ENCODE peak calls at places on chromosome 1, in ten cellular contexts. B is body of pancreas, V is breast epithelium, S is IMR-90, N is H1, Q is heart left ventricle, E is tibial nerve, Y is esophagus squamous epithelium, T is uterus, P is stomach. U is an unnamed sample.

GRCh38 chr1:234538062-234538731 is 59.2 kb upstream of the TARBP1 start:
- DNase-seq in S (no peak), V (no peak), E (no peak), N (no peak), Y (no peak), P (no peak), Q (no peak), B (peak; percentile 63), T (no peak), U (peak; percentile 79)

GRCh38 chr1:230456478-230456877 is 30.3 kb upstream of the PGBD5 start:
- DNase-seq in E (no peak), N (no peak), B (no peak), Y (no peak), P (no peak), S (no peak), T (no peak), V (no peak), Q (no peak), U (no peak)

GRCh38 chr1:61865646-61866220 is 123.5 kb downstream of the PATJ start:
- DNase-seq in N (no peak), V (no peak), S (no peak), Q (peak; percentile 31), B (no peak), Y (no peak), E (no peak), P (no peak), T (no peak), U (no peak)

GRCh38 chr1:8510041-8510823 is 192.3 kb downstream of the SLC45A1 start:
- DNase-seq in P (no peak), T (peak; percentile 53), Y (no peak), B (peak; percentile 14), N (no peak), Q (no peak), S (peak; percentile 88), V (no peak), E (no peak), U (no peak)

GRCh38 chr1:203629509-203630082 is 3.0 kb downstream of the ATP2B4 start:
- DNase-seq in E (peak; percentile 43), Q (peak; percentile 84), B (peak; percentile 71), S (peak; percentile 52), V (peak; percentile 65), Y (no peak), N (no peak), T (peak; percentile 73), P (peak; percentile 69), U (peak; percentile 88)

GRCh38 chr1:3669971-3670431 is 17.7 kb downstream of the TP73 start:
- DNase-seq in S (no peak), Y (no peak), T (no peak), N (no peak), V (peak; percentile 36), B (no peak), P (no peak), E (no peak), Q (peak; percentile 22), U (peak; percentile 28)

GRCh38 chr1:37092937-37093336 is 58.6 kb upstream of the GRIK3 start:
- DNase-seq in T (no peak), S (no peak), N (no peak), B (no peak), E (no peak), V (no peak), Y (no peak), P (no peak), Q (no peak), U (no peak)

GRCh38 chr1:23149110-23149509 is 19.5 kb downstream of the LUZP1 start:
- DNase-seq in E (no peak), T (no peak), S (no peak), P (no peak), B (no peak), V (no peak), Q (no peak), Y (no peak), N (no peak), U (peak; percentile 64)

GRCh38 chr1:192104852-192105251 is 53.4 kb upstream of the RGS18 start:
- DNase-seq in E (no peak), N (no peak), S (peak; percentile 89), B (no peak), T (no peak), Q (no peak), V (no peak), P (no peak), Y (no peak), U (no peak)
- TF ChIP-seq POLR2A in E (no peak), N (no peak), S (no peak), B (no peak), T (no peak), Q (no peak), V (no peak), P (no peak), Y (no peak), U (no peak)

DNA sequence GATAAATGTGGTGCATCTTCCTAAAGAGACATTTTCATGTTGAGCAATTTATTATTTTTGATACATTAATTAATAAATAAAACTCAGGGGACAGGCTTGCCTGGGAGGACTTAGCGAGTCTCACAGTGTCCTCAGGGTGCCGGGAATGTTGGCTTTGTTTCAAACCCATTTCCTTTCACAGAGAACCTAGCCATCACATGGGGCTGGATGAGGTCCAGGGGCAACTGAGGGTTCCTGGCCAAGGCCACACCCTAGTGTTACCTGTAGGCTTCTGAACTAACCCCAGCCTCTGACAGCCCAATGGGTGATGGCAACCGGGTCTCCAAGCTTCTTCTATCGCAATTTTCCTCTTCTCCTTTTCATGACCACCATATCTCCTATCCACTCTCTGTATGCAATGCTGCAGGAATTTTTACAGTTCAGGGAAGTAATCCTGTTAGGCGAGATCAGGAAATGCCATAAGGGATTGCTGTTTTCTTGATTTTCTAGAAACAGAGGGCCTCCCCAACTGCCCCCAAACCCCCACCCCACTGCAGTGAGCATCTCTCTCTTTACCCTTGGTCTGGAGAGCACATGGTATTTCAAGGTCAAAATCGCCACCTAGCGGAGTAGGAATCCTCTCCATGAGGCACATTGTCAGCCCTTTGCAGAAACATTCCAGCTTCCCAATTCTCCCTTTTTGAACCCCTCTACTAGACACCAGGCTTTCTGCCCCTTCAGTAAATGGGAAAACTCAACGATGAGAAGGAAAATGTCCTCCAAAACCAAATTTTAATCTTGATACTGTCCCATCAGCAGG is 22.1 kb upstream of the SMYD3 start:
- DNase-seq in V (no peak), Q (no peak), S (no peak), Y (no peak), B (no peak), N (no peak), T (no peak), P (no peak), E (no peak), U (no peak)
- H3K4me1 ChIP-seq in V (no peaks in the 10 kb centered on the region), Q (no peaks in the 10 kb centered on the region), S (no peaks in the 10 kb centered on the region), Y (no peaks in the 10 kb centered on the region), B (no peaks in the 10 kb centered on the region), N (no peaks in the 10 kb centered on the region), T (no peaks in the 10 kb centered on the region), P (no peaks in the 10 kb centered on the region), E (no peaks in the 10 kb centered on the region), U (no peaks in the 10 kb centered on the region)

GRCh38 chr1:231666957-231667601 is 40.5 kb downstream of the DISC1 start:
- DNase-seq in V (no peak), P (no peak), Y (no peak), Q (no peak), T (no peak), B (no peak), N (no peak), S (no peak), E (no peak), U (no peak)

GRCh38 chr1:231663211-231663792 is 36.7 kb downstream of the DISC1 start:
- DNase-seq in Y (no peak), N (no peak), S (peak; percentile 46), B (peak; percentile 28), P (no peak), V (no peak), E (no peak), T (no peak), Q (no peak), U (no peak)

GRCh38 chr1:231665046-231665445 is 38.5 kb downstream of the DISC1 start:
- DNase-seq in S (no peak), V (no peak), T (no peak), P (no peak), E (no peak), B (no peak), N (no peak), Q (no peak), Y (no peak), U (no peak)

GRCh38 chr1:231667883-231668506 is 41.4 kb downstream of the DISC1 start:
- DNase-seq in V (no peak), N (no peak), B (no peak), Y (no peak), S (no peak), E (no peak), P (no peak), Q (no peak), T (no peak), U (no peak)

DNA sequence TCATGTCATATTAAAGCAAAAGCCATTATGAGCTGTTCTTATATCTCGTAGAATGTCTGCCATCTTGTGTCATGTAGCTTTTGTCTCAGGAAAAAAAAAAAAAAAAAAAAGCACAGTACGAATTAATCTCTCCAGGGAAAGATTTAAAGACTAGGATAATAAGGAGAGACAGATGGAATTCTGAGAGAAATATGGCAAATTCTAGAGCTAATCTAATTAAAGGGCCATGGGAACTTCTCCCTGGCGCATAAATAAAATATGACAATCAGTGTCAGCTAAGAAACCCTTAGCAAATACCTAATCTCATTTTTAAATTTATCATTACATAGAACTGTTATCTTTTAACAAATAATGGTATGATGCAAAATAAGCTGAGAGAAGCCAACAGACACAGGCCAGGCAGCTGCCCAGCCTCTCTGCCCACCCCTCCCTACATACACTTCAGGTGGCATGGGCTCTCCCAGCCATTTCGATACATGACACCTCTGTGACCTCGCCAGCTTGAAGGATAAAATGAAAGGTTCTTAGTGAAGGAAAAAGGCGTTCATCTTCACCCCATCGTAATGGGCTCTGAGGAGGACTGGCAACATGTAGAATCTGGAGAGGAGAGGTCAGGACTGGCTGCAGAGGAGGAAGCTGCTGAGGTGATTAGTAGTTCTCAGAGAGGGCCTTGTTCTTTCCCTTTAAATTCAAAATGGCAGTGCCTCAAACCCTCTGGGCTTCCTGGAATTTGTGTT is 39.8 kb downstream of the DISC1 start:
- DNase-seq in N (no peak), E (no peak), Y (no peak), V (no peak), S (peak; percentile 10), B (no peak), T (no peak), Q (no peak), P (no peak), U (no peak)
- TF ChIP-seq CTCF in N (no peak), E (no peak), Y (no peak), V (no peak), S (no peak), B (no peak), T (no peak), Q (no peak), P (no peak), U (no peak)

GRCh38 chr1:156128749-156129682 is 14.5 kb downstream of the LMNA start:
- DNase-seq in Q (peak; percentile 73), Y (no peak), P (no peak), T (peak; percentile 87), V (no peak), E (peak; percentile 30), S (peak; percentile 84), B (peak; percentile 38), N (no peak), U (peak; percentile 43)

GRCh38 chr1:156126701-156127534 is 12.4 kb downstream of the LMNA start:
- DNase-seq in Y (no peak), B (peak; percentile 66), E (no peak), Q (peak; percentile 61), T (no peak), S (peak; percentile 96), V (no peak), P (peak; percentile 47), N (no peak), U (peak; percentile 81)

GRCh38 chr1:156126043-156126700 is 11.7 kb downstream of the LMNA start:
- DNase-seq in V (peak; percentile 87), Y (peak; percentile 42), Q (peak; percentile 95), S (peak; percentile 96), T (peak; percentile 96), P (peak; percentile 79), N (no peak), E (peak; percentile 78), B (peak; percentile 86), U (peak; percentile 85)

GRCh38 chr1:156130578-156130942 is 16.0 kb downstream of the LMNA start:
- DNase-seq in V (no peak), Q (no peak), T (no peak), B (no peak), E (no peak), N (no peak), S (no peak), P (no peak), Y (no peak), U (no peak)

DNA sequence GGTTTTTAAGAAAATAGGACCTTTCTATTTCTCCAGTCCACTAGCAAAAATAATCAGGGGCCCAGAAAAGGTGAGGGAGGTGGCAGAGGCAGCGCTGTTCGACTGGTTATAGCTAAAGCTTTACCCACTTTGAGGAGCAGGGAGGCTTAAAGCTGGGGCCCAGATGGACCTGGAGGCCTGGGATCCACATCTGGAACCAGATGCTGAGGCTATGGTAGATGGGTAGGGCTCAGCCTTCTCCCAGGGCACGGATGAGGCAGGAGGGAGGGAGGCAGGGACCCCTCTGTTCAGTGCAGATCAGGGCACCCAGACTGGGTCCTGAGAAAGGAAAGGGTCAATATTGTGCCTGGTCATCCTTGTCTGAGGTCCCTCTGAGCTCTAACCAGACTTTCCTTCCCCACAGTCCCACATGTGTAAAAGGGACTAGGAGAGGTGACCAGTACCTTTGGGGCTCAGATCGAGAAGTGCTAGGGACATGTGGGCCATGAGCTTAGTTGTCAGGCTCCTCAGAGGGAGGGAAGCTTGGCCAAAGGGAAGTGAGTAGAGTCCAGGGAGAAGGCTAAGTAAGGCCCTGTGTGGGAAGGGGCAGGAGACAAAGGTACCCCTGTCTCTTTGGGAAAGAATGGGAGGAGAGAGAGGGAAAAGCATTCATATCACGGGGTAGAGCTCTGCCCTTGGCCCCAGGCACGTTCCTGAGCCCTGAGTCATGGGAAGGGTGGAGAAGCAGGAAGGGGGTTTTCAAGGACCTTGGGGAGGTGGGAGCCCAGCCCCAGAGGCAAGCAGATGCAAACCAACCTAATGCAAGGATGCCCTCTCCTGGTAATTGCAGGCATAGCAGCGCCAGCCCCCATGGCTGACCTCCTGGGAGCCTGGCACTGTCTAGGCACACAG is 15.4 kb downstream of the LMNA start:
- DNase-seq in B (peak; percentile 93), V (peak; percentile 92), P (peak; percentile 86), Y (no peak), E (peak; percentile 77), Q (peak; percentile 90), N (peak; percentile 95), S (peak; percentile 97), T (peak; percentile 92), U (peak; percentile 77)
- TF ChIP-seq POLR2A in B (peak; percentile 62), V (no peak), P (no peak), Y (no peak), E (no peak), Q (no peak), N (no peak), S (peak; percentile 79), T (peak; percentile 55), U (no peak)

U was measured in Peyer's patch.